ENCODE peak calls at places on chromosomes 13 and 19, in four cellular contexts. Z is brain microvascular endothelial cell, L is AG04449, S is ascending aorta. A is an unnamed sample.
A peak's percentile ranks its signal among the peaks of the same experiment; 100 is the strongest.

GRCh38 chr19:14472202-14472961 is 2.8 kb downstream of the PTGER1 start:
- DNase-seq in Z (no peak), L (no peak), S (peak; percentile 79), A (no peak)

GRCh38 chr13:99415851-99416331 is 85.4 kb upstream of the TM9SF2 start:
- DNase-seq in Z (no peak), L (no peak), S (peak; percentile 57), A (no peak)

GRCh38 chr19:916645-917322 is 349 bp upstream of the KISS1R start:
- DNase-seq in Z (no peak), L (no peak), S (no peak), A (no peak)

GRCh38 chr13:99873141-99873540 is 98.4 kb downstream of the ZIC5 start:
- DNase-seq in Z (no peak), L (no peak), S (no peak), A (no peak)

GRCh38 chr19:16814526-16815100 is 14.6 kb upstream of the SIN3B start:
- DNase-seq in Z (peak; percentile 22), L (no peak), S (no peak), A (no peak)

GRCh38 chr19:632228-633067 is 889 bp downstream of the POLRMT start:
- DNase-seq in Z (peak; percentile 75), L (no peak), S (no peak), A (no peak)

GRCh38 chr13:60326273-60326672 is 70.7 kb upstream of the TDRD3 start:
- DNase-seq in Z (no peak), L (no peak), S (no peak), A (no peak)

GRCh38 chr13:114167445-114167844 is 11.6 kb upstream of the CFAP97D2 start:
- DNase-seq in Z (no peak), L (no peak), S (no peak), A (no peak)

GRCh38 chr13:26458196-26458734 is 99.2 kb upstream of the WASF3 start:
- DNase-seq in Z (no peak), L (no peak), S (no peak), A (no peak)

GRCh38 chr19:58401825-58402433 is 6.5 kb downstream of the RNF225 start:
- DNase-seq in Z (no peak), L (no peak), S (no peak), A (no peak)

GRCh38 chr13:31965361-31966066 is 66.1 kb upstream of the FRY start:
- DNase-seq in Z (peak; percentile 84), L (no peak), S (no peak), A (no peak)

GRCh38 chr19:45428385-45429231 is 4.9 kb upstream of the ERCC1 start:
- DNase-seq in Z (peak; percentile 39), L (no peak), S (peak; percentile 93), A (no peak)

GRCh38 chr13:61824168-61824567 is 408.5 kb upstream of the PCDH20 start:
- DNase-seq in Z (no peak), L (no peak), S (no peak), A (no peak)

GRCh38 chr13:78764665-78765064 is 105.7 kb upstream of the OBI1 start:
- DNase-seq in Z (no peak), L (no peak), S (no peak), A (no peak)

GRCh38 chr13:35139591-35139990 is 197.5 kb downstream of the NBEA start:
- DNase-seq in Z (peak; percentile 24), L (no peak), S (no peak), A (no peak)

GRCh38 chr19:58395979-58396627 is 647 bp downstream of the RNF225 start:
- DNase-seq in Z (no peak), L (no peak), S (no peak), A (no peak)

GRCh38 chr13:73244486-73244885 is 185.7 kb downstream of the KLF5 start:
- DNase-seq in Z (no peak), L (no peak), S (no peak), A (no peak)

GRCh38 chr13:58531614-58532013 is 900.1 kb downstream of the PCDH17 start:
- DNase-seq in Z (no peak), L (no peak), S (no peak), A (no peak)

GRCh38 chr13:49669735-49670309 is 21.5 kb downstream of the EBPL start:
- DNase-seq in Z (peak; percentile 56), L (no peak), S (no peak), A (no peak)

GRCh38 chr13:42553098-42554046 is 20.6 kb upstream of the TNFSF11 start:
- DNase-seq in Z (peak; percentile 87), L (peak; percentile 33), S (no peak), A (no peak)

GRCh38 chr19:55383279-55383788 is 758 bp downstream of the TMEM238 start:
- DNase-seq in Z (no peak), L (no peak), S (no peak), A (no peak)

GRCh38 chr19:10270616-10271394 is at the start of gene ICAM1:
- DNase-seq in Z (peak; percentile 39), L (no peak), S (peak; percentile 87), A (no peak)

GRCh38 chr13:75324413-75324940 is 157.5 kb downstream of the TBC1D4 start:
- DNase-seq in Z (no peak), L (no peak), S (no peak), A (no peak)

GRCh38 chr19:6185093-6185824 is 49.8 kb downstream of the ACSBG2 start:
- DNase-seq in Z (no peak), L (no peak), S (peak; percentile 46), A (no peak)

GRCh38 chr19:13056052-13056660 is 46.5 kb downstream of the LYL1 start:
- DNase-seq in Z (no peak), L (no peak), S (peak; percentile 87), A (no peak)

GRCh38 chr19:43809762-43810696 is 7.8 kb upstream of the LYPD5 start:
- DNase-seq in Z (peak; percentile 25), L (peak; percentile 17), S (no peak), A (peak; percentile 27)

GRCh38 chr13:84025828-84026227 is 143.6 kb upstream of the SLITRK1 start:
- DNase-seq in Z (no peak), L (no peak), S (no peak), A (no peak)

GRCh38 chr13:45658586-45659235 is 43.2 kb upstream of the ERICH6B start:
- DNase-seq in Z (peak; percentile 55), L (peak; percentile 42), S (no peak), A (peak; percentile 66)

DNA sequence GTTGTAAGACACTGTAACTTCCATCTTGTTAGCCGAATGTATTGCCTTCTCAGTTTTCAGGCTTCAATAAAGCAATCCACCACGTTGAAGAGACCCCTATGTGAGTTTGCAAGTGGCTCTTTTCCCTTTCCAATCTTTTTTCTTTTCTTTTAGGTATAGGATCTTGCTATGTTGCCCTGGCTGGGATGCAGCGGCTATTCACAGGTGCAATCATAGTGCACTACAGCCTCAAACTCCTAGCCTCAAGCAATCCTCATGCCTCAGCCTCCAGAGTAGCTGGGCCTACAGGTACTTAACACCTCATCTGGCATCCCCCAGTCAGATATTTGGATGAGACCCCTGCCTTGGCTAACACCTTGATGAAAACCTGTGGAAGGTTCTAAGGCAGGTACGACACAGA is 33.5 kb upstream of the FEM1A start:
- DNase-seq in Z (no peak), L (no peak), S (no peak), A (no peak)
- H3K4me3 ChIP-seq in Z (no peak overlapping the region), L (no peak overlapping the region), S (no peak overlapping the region), A (no peak overlapping the region)

DNA sequence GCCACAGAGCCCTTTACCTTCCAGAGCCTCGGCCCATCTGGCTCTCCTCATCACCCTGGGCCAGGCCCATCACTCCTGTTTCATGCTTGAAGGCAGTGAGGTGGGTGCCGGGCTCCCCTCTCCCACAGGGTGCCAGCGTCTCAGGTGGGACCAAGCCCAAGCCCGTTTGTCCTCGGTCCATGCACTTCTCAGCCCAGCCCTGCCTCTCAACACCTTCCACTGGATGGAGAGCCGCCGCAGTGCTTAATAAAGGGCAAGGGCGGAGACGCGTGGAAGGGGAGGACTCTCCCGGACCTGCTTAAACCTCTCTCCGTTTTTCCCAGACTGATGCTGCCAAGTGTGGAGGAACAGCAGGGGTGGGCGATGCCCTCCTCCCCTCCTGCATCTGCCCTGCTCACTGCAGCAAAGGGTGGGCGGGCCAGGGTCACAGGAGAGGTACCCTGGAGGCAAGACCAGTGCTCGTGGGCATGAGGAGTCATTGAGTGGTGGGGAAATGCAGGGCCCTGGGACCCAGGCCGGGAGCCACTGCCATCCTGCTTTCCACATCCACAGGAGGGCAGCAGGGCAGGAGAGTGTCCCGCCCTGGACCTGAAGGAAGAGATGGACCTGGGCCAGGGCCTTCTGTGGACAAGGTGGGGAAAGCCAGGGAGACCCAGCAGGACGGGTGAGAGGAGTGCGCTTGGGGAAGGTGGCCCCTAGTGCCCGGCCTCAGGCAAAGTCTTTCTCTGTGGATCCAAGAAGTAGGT is 9.7 kb upstream of the ATP11A start:
- DNase-seq in Z (no peak), L (no peak), S (peak; percentile 55), A (no peak)
- TF ChIP-seq CTCF in Z (no peak), L (no peak), S (no peak), A (no peak)

DNA sequence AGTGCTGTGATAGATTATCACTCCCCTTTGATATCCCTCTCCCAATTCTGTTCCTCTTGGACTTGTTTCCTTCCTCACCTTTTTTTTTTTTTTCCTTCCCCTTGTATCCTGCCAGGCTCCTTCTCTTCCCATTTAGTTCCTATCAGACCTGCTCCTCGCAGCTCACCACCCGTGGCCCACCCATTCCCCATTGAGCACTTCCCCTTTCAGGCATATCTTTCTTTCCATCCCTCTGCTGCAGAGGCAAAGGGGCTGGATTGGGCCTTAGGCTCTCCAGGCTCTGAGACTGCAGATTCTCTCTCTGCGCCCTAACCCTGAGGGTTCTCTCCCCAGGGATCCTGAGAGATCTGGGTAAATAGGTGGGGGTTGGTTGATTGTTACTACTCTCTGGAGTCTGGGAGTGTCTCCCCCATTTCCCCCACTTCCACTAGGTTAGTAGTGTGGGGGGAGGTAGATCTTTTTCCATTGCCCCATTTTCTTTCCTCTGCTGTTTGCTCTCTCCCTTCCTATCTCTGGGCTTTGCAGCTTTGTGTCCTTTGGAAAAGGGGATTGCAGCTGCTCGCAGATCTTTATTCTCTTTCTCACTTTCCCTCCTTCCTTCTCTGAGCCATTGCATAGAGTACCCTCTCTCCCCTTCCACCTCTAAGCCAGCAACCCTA is 2.3 kb downstream of the ARHGAP35 start:
- DNase-seq in Z (no peak), L (no peak), S (no peak), A (no peak)
- H3K4me3 ChIP-seq in Z (peak overlapping the region; percentile 74), L (peak overlapping the region; percentile 90), S (peak overlapping the region; percentile 87), A (peak overlapping the region; percentile 82)

GRCh38 chr13:86758116-86758515 is 913.1 kb upstream of the SLITRK5 start:
- DNase-seq in Z (no peak), L (no peak), S (no peak), A (no peak)
- TF ChIP-seq CTCF in Z (no peak), L (no peak), S (no peak), A (no peak)

DNA sequence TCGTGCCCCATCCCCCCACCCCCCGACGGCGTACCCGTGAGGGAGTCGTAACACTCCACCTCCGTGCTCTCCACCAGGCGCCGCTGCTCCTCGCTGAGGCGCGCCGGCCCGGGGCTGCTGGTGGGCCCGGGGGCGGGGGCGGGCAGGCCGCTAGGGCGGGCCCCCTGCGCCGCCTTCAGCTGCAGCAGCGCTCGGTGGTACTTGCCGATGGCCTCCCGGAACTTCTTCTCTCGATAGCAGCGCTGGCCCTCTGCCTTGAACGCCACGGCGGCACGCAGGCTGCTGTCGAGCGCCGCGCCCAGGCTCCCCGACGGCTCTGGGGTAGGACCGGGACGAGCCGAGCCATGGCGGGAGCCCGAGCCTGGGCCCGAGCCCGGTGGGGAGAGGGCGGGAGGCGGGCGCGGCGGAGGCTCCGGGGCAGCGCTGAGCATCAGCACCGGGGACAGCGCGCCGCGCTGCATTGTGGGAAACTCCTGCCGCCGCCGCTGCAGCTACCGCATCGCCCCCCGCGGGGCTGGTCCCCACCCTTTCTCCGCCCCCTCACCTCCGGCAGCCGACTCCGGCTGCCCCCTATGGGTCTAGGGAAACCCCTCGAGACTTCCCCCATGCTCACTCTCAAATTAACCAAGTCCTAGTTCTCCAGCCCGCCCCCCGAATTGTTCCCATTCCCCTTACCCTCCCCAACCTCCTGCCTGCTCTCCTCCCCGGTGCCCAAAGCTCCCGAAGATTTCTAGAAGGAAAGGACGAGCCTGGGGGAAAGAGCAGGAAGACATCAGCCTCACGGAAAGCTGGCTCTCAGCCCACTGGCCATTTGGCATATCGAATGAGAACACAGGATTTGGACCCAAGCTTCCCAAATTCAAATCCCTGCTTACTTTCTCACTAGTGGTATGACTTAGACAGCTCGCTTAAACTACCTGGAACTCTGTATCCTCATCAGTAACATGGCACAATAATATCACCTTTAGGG is at the start of gene TTC9B:
- DNase-seq in Z (no peak), L (no peak), S (no peak), A (no peak)
- H3K4me3 ChIP-seq in Z (no peak within 1 kb of the TSS), L (no peak within 1 kb of the TSS), S (no peak within 1 kb of the TSS), A (no peak within 1 kb of the TSS)

A was measured in AG09309.